ENCODE peak calls at places on chromosomes 12 and 14, in four cellular contexts. One of them, this sample, is unnamed.

GRCh38 chr12:64893961-64894360 is 69.5 kb downstream of the TBC1D30 start:
- DNase-seq in transverse colon: no peak
- DNase-seq in ovary: no peak
- DNase-seq in sigmoid colon: no peak
- DNase-seq in this sample: no peak

GRCh38 chr14:25122188-25122587 is 72.2 kb upstream of the STXBP6 start:
- DNase-seq in ovary: no peak
- DNase-seq in transverse colon: no peak
- DNase-seq in sigmoid colon: no peak
- DNase-seq in this sample: peak; percentile 25

GRCh38 chr12:125878483-125878882 is 813.2 kb downstream of the AACS start:
- DNase-seq in sigmoid colon: no peak
- DNase-seq in ovary: no peak
- DNase-seq in transverse colon: no peak
- DNase-seq in this sample: no peak

GRCh38 chr14:64465856-64466554 is 706 bp downstream of the AKAP5 start:
- DNase-seq in ovary: peak; percentile 43
- DNase-seq in sigmoid colon: no peak
- DNase-seq in transverse colon: no peak
- DNase-seq in this sample: no peak

GRCh38 chr12:108939594-108939993 is 59.7 kb downstream of the DAO start:
- DNase-seq in sigmoid colon: no peak
- DNase-seq in ovary: no peak
- DNase-seq in transverse colon: no peak
- DNase-seq in this sample: no peak

GRCh38 chr12:46983959-46984833 is 95.2 kb upstream of the PCED1B start:
- DNase-seq in sigmoid colon: no peak
- DNase-seq in transverse colon: peak; percentile 23
- DNase-seq in ovary: no peak
- DNase-seq in this sample: no peak

GRCh38 chr12:5560242-5560641 is 128.3 kb downstream of the NTF3 start:
- DNase-seq in sigmoid colon: no peak
- DNase-seq in ovary: no peak
- DNase-seq in transverse colon: no peak
- DNase-seq in this sample: no peak

GRCh38 chr12:51591020-51591901 is at the start of gene SCN8A:
- DNase-seq in ovary: peak; percentile 62
- DNase-seq in sigmoid colon: no peak
- DNase-seq in transverse colon: peak; percentile 27
- DNase-seq in this sample: peak; percentile 81

GRCh38 chr12:90098132-90098779 is 389.6 kb upstream of the ATP2B1 start:
- DNase-seq in transverse colon: no peak
- DNase-seq in ovary: no peak
- DNase-seq in sigmoid colon: no peak
- DNase-seq in this sample: no peak

GRCh38 chr12:42482820-42483533 is 106.6 kb downstream of the PRICKLE1 start:
- DNase-seq in sigmoid colon: peak; percentile 84
- DNase-seq in ovary: peak; percentile 91
- DNase-seq in transverse colon: peak; percentile 66
- DNase-seq in this sample: peak; percentile 94

GRCh38 chr14:61644834-61645233 is 50.5 kb upstream of the HIF1A start:
- DNase-seq in transverse colon: no peak
- DNase-seq in sigmoid colon: no peak
- DNase-seq in ovary: no peak
- DNase-seq in this sample: no peak

GRCh38 chr12:93011100-93011499 is 82.0 kb upstream of the EEA1 start:
- DNase-seq in transverse colon: no peak
- DNase-seq in sigmoid colon: no peak
- DNase-seq in ovary: no peak
- DNase-seq in this sample: no peak

GRCh38 chr12:76144253-76144564 is 59.7 kb upstream of the NAP1L1 start:
- DNase-seq in transverse colon: peak; percentile 11
- DNase-seq in sigmoid colon: no peak
- DNase-seq in ovary: no peak
- DNase-seq in this sample: no peak

GRCh38 chr12:50215033-50215432 is 47.9 kb upstream of the CERS5 start:
- DNase-seq in sigmoid colon: no peak
- DNase-seq in ovary: no peak
- DNase-seq in transverse colon: no peak
- DNase-seq in this sample: no peak

GRCh38 chr14:52061380-52061779 is 7.5 kb downstream of the NID2 start:
- DNase-seq in sigmoid colon: peak; percentile 74
- DNase-seq in ovary: no peak
- DNase-seq in transverse colon: no peak
- DNase-seq in this sample: no peak

GRCh38 chr14:50928002-50928635 is 16.2 kb downstream of the PYGL start:
- DNase-seq in ovary: no peak
- DNase-seq in transverse colon: no peak
- DNase-seq in sigmoid colon: no peak
- DNase-seq in this sample: no peak

GRCh38 chr14:32561520-32561919 is 232.4 kb downstream of the AKAP6 start:
- DNase-seq in ovary: no peak
- DNase-seq in transverse colon: no peak
- DNase-seq in sigmoid colon: peak; percentile 66
- DNase-seq in this sample: no peak

GRCh38 chr14:29805415-29806123 is 122.1 kb downstream of the PRKD1 start:
- DNase-seq in sigmoid colon: peak; percentile 75
- DNase-seq in transverse colon: peak; percentile 13
- DNase-seq in ovary: peak; percentile 75
- DNase-seq in this sample: peak; percentile 29

GRCh38 chr12:103800252-103800771 is 40.7 kb downstream of the NT5DC3 start:
- DNase-seq in sigmoid colon: peak; percentile 83
- DNase-seq in transverse colon: peak; percentile 33
- DNase-seq in ovary: peak; percentile 77
- DNase-seq in this sample: no peak

GRCh38 chr14:101587403-101587998 is 26.2 kb downstream of the DIO3 start:
- DNase-seq in ovary: no peak
- DNase-seq in transverse colon: no peak
- DNase-seq in sigmoid colon: no peak
- DNase-seq in this sample: no peak

GRCh38 chr12:9867531-9867930 is 1.6 kb downstream of the CLEC2B start:
- DNase-seq in ovary: no peak
- DNase-seq in transverse colon: no peak
- DNase-seq in sigmoid colon: no peak
- DNase-seq in this sample: no peak

GRCh38 chr14:77097006-77097688 is 911 bp upstream of the CIPC start:
- DNase-seq in transverse colon: no peak
- DNase-seq in sigmoid colon: no peak
- DNase-seq in ovary: no peak
- DNase-seq in this sample: no peak

DNA sequence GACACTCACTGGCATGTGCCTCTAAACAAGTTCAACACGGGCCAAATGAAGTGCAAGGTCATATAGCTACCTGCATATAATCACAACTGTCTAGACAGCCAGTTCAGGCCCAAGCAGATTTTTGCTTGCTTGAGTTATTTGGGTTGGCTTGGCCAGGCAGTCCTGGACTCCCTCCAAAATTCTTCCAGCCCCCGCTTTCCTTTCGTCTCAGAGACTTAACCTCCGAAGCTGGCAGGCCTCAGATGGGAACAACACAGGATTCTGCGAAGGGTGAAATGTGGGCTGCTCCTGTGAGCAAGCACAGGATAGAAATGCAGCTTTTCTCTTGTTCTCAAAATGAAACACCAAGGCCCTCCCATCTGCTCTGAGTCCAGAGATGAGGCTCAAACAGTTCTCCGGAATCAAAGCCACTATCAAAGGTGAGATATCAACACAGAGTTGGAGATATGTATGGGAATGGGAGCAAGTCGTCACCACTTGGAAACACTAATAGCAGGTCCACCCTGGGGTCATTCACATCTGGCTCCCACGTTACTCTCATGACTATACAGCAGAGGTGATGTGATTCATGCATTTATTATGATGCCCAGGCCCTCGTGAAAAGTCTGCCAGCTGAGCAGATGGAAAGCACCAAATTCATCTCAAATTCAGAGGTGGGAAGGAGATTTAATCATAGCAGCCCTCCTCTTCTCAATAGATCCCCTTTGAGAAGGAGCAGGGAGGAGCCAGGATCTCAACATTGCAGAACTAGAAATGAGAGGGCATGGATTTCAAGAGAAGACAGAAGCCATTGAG is 389.8 kb downstream of the NUAK1 start:
- DNase-seq in ovary: peak; percentile 81
- DNase-seq in sigmoid colon: no peak
- DNase-seq in transverse colon: no peak
- DNase-seq in this sample: no peak
- TF ChIP-seq POLR2A in ovary: no peak
- TF ChIP-seq POLR2A in sigmoid colon: no peak
- TF ChIP-seq POLR2A in transverse colon: no peak
- TF ChIP-seq POLR2A in this sample: no peak

DNA sequence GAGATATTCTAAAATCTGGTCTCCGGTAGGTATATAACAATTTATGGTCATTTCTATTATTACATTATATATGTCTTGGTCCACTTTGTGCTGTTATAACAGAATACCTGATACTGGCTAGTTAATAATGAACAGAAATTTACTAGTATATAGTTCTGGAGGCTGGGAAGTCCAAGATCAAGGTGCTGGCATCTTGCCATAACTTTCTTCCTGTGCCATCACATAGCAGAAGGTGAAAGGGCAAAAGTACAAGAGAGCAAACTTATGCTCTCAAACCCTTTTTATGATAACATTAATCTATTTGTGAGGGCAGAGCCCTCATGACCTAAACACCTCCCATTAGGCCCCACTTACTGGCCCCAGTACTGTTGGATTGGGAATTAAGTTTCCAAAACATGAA is 17.9 kb upstream of the BATF start:
- DNase-seq in transverse colon: no peak
- DNase-seq in ovary: no peak
- DNase-seq in sigmoid colon: no peak
- DNase-seq in this sample: no peak
- TF ChIP-seq POLR2A in transverse colon: no peak
- TF ChIP-seq POLR2A in ovary: no peak
- TF ChIP-seq POLR2A in sigmoid colon: no peak
- TF ChIP-seq POLR2A in this sample: no peak

DNA sequence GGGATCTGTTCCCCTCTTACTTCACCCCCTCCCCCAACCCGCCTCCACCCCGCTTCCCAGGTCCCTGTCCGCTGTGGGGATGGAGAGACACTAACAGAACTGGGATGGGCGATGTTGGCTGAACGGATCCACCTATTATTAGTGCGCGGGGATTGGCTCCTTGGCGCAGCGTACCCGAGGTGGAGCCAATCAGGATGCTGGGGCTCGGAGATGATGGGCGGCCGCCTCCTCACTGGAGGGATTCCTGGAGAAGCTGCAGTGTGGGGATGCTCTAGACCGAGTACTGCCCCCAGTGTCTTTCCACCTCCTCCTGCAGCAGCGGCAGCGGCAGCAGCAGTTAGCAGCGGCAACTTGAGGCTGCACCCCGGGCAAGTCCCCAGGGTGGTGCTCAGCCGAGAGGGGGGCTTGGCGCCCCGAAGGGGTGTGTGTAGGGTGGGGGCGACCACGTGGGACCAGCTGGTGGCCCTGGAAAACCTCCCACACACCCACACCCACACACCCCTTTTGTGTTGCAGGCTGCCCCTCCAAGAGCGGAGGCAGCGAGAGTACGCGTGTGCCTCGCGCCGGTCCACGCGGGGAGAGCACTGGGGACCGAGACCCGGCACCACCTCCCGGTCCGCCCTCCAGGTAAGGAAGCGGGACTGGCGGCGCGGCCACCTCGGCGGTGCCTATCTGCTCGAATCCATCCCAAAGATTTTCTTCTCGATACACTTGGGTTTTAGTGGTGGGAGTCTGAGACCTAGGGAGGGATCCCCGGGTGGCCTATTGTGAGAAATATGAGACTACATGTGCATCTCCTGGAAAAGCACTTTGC is at the start of gene SYT1:
- DNase-seq in ovary: peak; percentile 53
- DNase-seq in transverse colon: peak; percentile 25
- DNase-seq in sigmoid colon: peak; percentile 79
- DNase-seq in this sample: peak; percentile 87
- TF ChIP-seq POLR2A in ovary: no peak
- TF ChIP-seq POLR2A in transverse colon: no peak
- TF ChIP-seq POLR2A in sigmoid colon: no peak
- TF ChIP-seq POLR2A in this sample: no peak

GRCh38 chr14:74018704-74019407 is at the start of the genes BBOF1 and ENTPD5:
- DNase-seq in transverse colon: peak; percentile 90
- DNase-seq in ovary: peak; percentile 91
- DNase-seq in sigmoid colon: peak; percentile 92
- DNase-seq in this sample: peak; percentile 95
- TF ChIP-seq POLR2A in transverse colon: peak; percentile 91
- TF ChIP-seq POLR2A in ovary: peak; percentile 86
- TF ChIP-seq POLR2A in sigmoid colon: peak; percentile 57
- TF ChIP-seq POLR2A in this sample: no peak

DNA sequence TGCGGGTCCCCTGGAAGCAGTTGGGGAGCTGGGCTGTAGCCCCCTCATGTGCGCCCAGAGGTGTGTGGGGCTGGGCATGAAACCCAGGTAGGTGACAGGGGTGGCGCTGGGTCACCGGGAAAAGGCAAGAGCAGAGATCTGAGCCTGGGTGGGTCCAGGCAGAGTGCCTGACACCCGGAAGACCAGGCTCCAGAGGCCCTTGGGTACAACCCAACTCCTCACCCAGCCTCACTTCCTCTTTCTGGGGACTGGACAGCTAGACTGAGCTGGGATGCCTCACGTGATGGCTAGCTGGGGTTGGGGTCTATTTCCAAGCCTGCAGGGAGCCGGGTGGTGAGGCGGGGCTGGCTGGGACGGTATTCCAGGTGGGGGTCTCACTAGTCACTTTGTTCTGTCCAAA is 16.3 kb upstream of the CYP46A1 start:
- DNase-seq in ovary: no peak
- DNase-seq in transverse colon: no peak
- DNase-seq in sigmoid colon: no peak
- DNase-seq in this sample: no peak
- TF ChIP-seq POLR2A in ovary: no peak
- TF ChIP-seq POLR2A in transverse colon: no peak
- TF ChIP-seq POLR2A in sigmoid colon: no peak
- TF ChIP-seq POLR2A in this sample: no peak

GRCh38 chr14:34806257-34806656 is 68.9 kb downstream of the BAZ1A start:
- DNase-seq in sigmoid colon: no peak
- DNase-seq in transverse colon: no peak
- DNase-seq in ovary: no peak
- DNase-seq in this sample: no peak

GRCh38 chr14:34810028-34810427 is 65.1 kb downstream of the BAZ1A start:
- DNase-seq in transverse colon: no peak
- DNase-seq in ovary: no peak
- DNase-seq in sigmoid colon: no peak
- DNase-seq in this sample: no peak

DNA sequence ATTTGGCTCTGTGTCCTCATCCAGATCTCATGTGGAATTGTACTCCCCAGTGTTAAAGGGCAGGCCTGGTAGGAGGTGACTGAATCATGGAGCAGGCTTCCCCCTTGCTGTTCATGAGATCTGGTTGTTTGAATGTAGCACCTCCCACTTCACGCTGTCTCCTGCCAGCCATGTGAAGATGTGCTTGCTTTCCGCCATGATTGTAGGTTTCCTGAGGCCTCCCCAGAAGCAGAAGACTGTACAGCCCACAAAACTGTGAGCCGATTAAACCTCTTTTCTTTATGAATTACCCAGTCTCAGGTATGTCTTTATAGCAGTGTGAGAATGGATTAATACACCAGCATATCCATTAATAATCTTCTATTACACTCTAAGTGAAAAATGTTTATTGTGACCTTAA is 70.2 kb downstream of the BAZ1A start:
- DNase-seq in sigmoid colon: no peak
- DNase-seq in ovary: no peak
- DNase-seq in transverse colon: no peak
- DNase-seq in this sample: no peak
- TF ChIP-seq POLR2A in sigmoid colon: no peak
- TF ChIP-seq POLR2A in ovary: no peak
- TF ChIP-seq POLR2A in transverse colon: no peak
- TF ChIP-seq POLR2A in this sample: no peak

This sample was measured in lower leg skin.